ENCODE peak calls at places on chromosome 14, in seven cellular contexts. Y, W, A, E, G, L and C are unnamed samples.

GRCh38 chr14:62662811-62663477 is 382.3 kb downstream of the KCNH5 start:
- DNase-seq in Y (no peak), W (peak; percentile 77), A (no peak), E (no peak), G (no peak), L (no peak), C (no peak)

GRCh38 chr14:96246535-96246839 is 9.5 kb upstream of the BDKRB1 start:
- DNase-seq in Y (no peak), W (no peak), A (no peak), E (no peak), G (no peak), L (no peak), C (no peak)

GRCh38 chr14:33959692-33960151 is 8.8 kb upstream of the EGLN3 start:
- DNase-seq in Y (no peak), W (peak; percentile 66), A (no peak), E (no peak), G (no peak), L (no peak), C (no peak)

GRCh38 chr14:89351364-89351957 is 65.6 kb downstream of the FOXN3 start:
- DNase-seq in Y (peak; percentile 76), W (peak; percentile 87), A (no peak), E (peak; percentile 51), G (peak; percentile 34), L (peak; percentile 28), C (peak; percentile 41)

GRCh38 chr14:53367631-53368030 is 214.5 kb upstream of the DDHD1 start:
- DNase-seq in Y (no peak), W (no peak), A (no peak), E (peak; percentile 52), G (no peak), L (no peak), C (no peak)

GRCh38 chr14:102928412-102929348 is 6.2 kb downstream of the AMN start:
- DNase-seq in Y (peak; percentile 87), W (peak; percentile 94), A (peak; percentile 52), E (peak; percentile 24), G (peak; percentile 87), L (peak; percentile 64), C (peak; percentile 89)

GRCh38 chr14:104554088-104554607 is 25.4 kb upstream of the C14orf180 start:
- DNase-seq in Y (no peak), W (no peak), A (no peak), E (no peak), G (no peak), L (no peak), C (peak; percentile 16)

GRCh38 chr14:104385189-104386135 is 194.1 kb upstream of the C14orf180 start:
- DNase-seq in Y (no peak), W (no peak), A (no peak), E (no peak), G (no peak), L (no peak), C (no peak)

GRCh38 chr14:54489731-54490447 is 1.1 kb upstream of the GMFB start:
- DNase-seq in Y (no peak), W (no peak), A (no peak), E (no peak), G (no peak), L (no peak), C (no peak)

GRCh38 chr14:61026523-61026922 is 45.5 kb downstream of the SLC38A6 start:
- DNase-seq in Y (no peak), W (no peak), A (no peak), E (no peak), G (no peak), L (no peak), C (no peak)

GRCh38 chr14:61663312-61663974 is 31.9 kb upstream of the HIF1A start:
- DNase-seq in Y (no peak), W (no peak), A (no peak), E (no peak), G (no peak), L (no peak), C (no peak)

GRCh38 chr14:27253946-27254345 is 656.1 kb upstream of the NOVA1 start:
- DNase-seq in Y (no peak), W (peak; percentile 5), A (no peak), E (no peak), G (no peak), L (no peak), C (no peak)

GRCh38 chr14:91980157-91980556 is 32.7 kb upstream of the FBLN5 start:
- DNase-seq in Y (no peak), W (no peak), A (peak; percentile 75), E (peak; percentile 94), G (peak; percentile 9), L (no peak), C (no peak)

GRCh38 chr14:26286066-26286791 is 311.6 kb downstream of the NOVA1 start:
- DNase-seq in Y (no peak), W (no peak), A (no peak), E (peak; percentile 5), G (no peak), L (no peak), C (no peak)

GRCh38 chr14:54446201-54446693 is 5.1 kb upstream of the CNIH1 start:
- DNase-seq in Y (no peak), W (no peak), A (no peak), E (no peak), G (no peak), L (peak; percentile 30), C (no peak)

GRCh38 chr14:75711796-75712211 is 50.8 kb downstream of the TTLL5 start:
- DNase-seq in Y (peak; percentile 67), W (peak; percentile 28), A (peak; percentile 34), E (peak; percentile 46), G (no peak), L (peak; percentile 88), C (no peak)

GRCh38 chr14:79665556-79665955 is 545.7 kb downstream of the DIO2 start:
- DNase-seq in Y (no peak), W (no peak), A (no peak), E (no peak), G (no peak), L (no peak), C (no peak)

GRCh38 chr14:85531141-85531593 is 1.2 kb downstream of the FLRT2 start:
- DNase-seq in Y (peak; percentile 28), W (peak; percentile 81), A (no peak), E (peak; percentile 88), G (no peak), L (peak; percentile 7), C (no peak)

GRCh38 chr14:24184104-24184970 is 4.3 kb downstream of the IPO4 start:
- DNase-seq in Y (no peak), W (no peak), A (no peak), E (no peak), G (no peak), L (no peak), C (no peak)

GRCh38 chr14:24185741-24186140 is 2.9 kb downstream of the IPO4 start:
- DNase-seq in Y (no peak), W (no peak), A (no peak), E (no peak), G (no peak), L (no peak), C (no peak)

GRCh38 chr14:24186831-24187537 is 1.6 kb downstream of the IPO4 start:
- DNase-seq in Y (no peak), W (no peak), A (no peak), E (no peak), G (no peak), L (no peak), C (no peak)

GRCh38 chr14:24183014-24183481 is 5.6 kb downstream of the IPO4 start:
- DNase-seq in Y (no peak), W (no peak), A (no peak), E (no peak), G (no peak), L (no peak), C (no peak)

DNA sequence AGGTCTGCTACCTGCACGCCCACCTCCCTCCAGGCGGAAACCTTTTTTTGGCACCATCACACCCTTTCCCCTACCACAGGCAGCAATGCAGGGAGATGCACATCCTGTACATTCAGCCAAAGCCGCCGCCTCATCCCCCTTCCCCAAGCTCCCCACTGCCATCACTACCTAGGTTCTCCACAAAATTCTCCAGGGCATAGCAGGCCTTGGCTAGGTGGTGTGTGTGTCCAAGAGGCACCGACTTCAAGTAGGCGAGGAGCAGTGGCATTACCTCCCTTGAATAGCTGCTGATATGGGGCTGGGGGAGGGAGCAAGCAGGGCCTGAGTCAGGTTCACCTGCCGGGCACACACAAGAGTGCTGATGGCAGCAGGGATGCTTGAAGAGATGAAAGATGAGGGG is 3.6 kb downstream of the IPO4 start:
- DNase-seq in Y (no peak), W (no peak), A (no peak), E (no peak), G (no peak), L (no peak), C (no peak)
- TF ChIP-seq POLR2AphosphoS5 in Y (no peak), W (no peak), A (no peak), E (no peak), G (peak; percentile 28), L (no peak), C (no peak)

GRCh38 chr14:72350215-72350614 is 418.0 kb downstream of the RGS6 start:
- DNase-seq in Y (no peak), W (no peak), A (no peak), E (no peak), G (no peak), L (no peak), C (no peak)

DNA sequence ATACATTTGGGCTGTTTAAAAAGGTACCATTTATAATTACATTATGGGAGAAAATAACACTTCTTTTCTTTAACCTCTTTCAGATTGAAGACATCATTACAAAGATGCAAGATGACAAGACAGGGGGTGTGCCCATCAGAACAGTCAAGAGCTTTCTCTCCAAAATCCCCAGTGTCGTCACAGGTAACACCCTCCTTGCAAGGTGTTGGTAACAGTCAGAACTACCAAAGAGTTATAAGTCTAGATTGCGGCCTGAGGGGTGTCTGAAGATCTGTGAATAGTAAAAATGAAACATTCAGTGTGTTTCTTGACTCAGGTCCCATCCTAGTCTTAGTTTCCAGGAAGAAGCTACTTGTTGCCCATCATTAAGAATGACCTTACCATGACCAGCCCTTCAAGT is 419.8 kb downstream of the RGS6 start:
- DNase-seq in Y (no peak), W (no peak), A (no peak), E (no peak), G (no peak), L (no peak), C (no peak)
- TF ChIP-seq POLR2AphosphoS5 in Y (no peak), W (no peak), A (no peak), E (no peak), G (no peak), L (no peak), C (no peak)

GRCh38 chr14:28765169-28765906 is 1.2 kb upstream of the FOXG1 start:
- DNase-seq in Y (no peak), W (no peak), A (no peak), E (no peak), G (no peak), L (no peak), C (no peak)
- TF ChIP-seq POLR2AphosphoS5 in Y (no peak), W (no peak), A (no peak), E (no peak), G (no peak), L (no peak), C (no peak)

DNA sequence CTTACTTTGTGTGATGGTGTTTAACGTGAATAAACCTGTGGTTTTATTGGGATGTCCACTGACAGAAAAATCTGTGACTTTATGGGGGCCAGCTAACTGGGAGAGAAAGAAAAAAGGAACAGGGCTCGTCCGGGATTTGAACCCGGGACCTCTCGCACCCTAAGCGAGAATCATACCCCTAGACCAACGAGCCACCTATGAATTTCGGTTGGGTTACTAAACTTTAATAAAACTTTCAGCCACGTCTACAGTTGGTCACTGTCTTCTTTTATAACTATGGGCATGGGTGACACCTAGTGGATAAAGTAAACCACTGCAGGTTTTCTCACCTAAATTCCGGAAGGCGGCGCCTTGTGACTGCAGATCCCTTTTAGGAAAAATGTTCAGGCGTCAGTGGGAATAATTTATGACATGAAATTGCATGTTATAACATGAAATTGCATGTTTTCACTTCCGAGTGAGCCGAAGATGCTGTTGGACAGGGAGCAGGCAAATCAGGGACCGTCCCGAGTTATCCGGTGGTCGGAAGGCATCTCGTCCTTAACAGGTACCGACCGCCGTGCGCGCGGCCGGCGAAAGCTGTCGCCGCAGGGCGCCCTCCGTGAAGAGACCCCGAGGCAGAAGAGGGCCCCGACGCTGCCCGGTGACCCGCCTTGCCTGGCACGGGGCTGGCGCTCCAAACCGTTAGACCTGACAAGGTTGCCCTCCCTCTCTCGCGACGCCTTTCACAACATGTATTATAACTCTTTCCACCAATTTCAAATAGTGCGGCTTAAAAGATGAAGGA is 18.2 kb upstream of the RNASE12 start:
- DNase-seq in Y (peak; percentile 76), W (peak; percentile 92), A (peak; percentile 84), E (peak; percentile 89), G (no peak), L (peak; percentile 77), C (no peak)
- TF ChIP-seq POLR2AphosphoS5 in Y (no peak), W (no peak), A (no peak), E (no peak), G (no peak), L (peak; percentile 76), C (no peak)